ENCODE peak calls at places on chromosomes 1 and 21, in four cellular contexts. U is HepG2, D is K562, X is GM12878. O is an unnamed sample.

GRCh38 chr1:248821101-248821500 is 4.6 kb downstream of the SH3BP5L start:
- DNase-seq in U (peak; percentile 51), D (peak; percentile 2), X (no peak), O (no peak)

GRCh38 chr1:7954683-7955082 is 6.8 kb upstream of the PARK7 start:
- DNase-seq in U (no peak), D (no peak), X (no peak), O (no peak)

GRCh38 chr21:42120904-42121535 is 49.9 kb downstream of the UMODL1 start:
- DNase-seq in U (no peak), D (no peak), X (no peak), O (no peak)

GRCh38 chr1:212231372-212231771 is 53.8 kb upstream of the PPP2R5A start:
- DNase-seq in U (no peak), D (no peak), X (no peak), O (no peak)

GRCh38 chr1:172135076-172135672 is 285.3 kb upstream of the C1orf105 start:
- DNase-seq in U (peak; percentile 32), D (peak; percentile 9), X (no peak), O (peak; percentile 32)

GRCh38 chr1:214573386-214574358 is 22.3 kb upstream of the PTPN14 start:
- DNase-seq in U (no peak), D (no peak), X (no peak), O (no peak)

GRCh38 chr1:203051841-203052324 is 25.6 kb downstream of the PPFIA4 start:
- DNase-seq in U (no peak), D (no peak), X (no peak), O (no peak)

GRCh38 chr21:37338671-37339526 is 27.7 kb upstream of the DYRK1A start:
- DNase-seq in U (peak; percentile 79), D (peak; percentile 84), X (no peak), O (peak; percentile 61)

GRCh38 chr1:94617957-94618739 is 76.6 kb upstream of the F3 start:
- DNase-seq in U (peak; percentile 29), D (no peak), X (no peak), O (no peak)

GRCh38 chr1:7437608-7438395 is 333.3 kb upstream of the VAMP3 start:
- DNase-seq in U (no peak), D (no peak), X (no peak), O (no peak)

GRCh38 chr1:198909973-198910372 is 271.1 kb downstream of the PTPRC start:
- DNase-seq in U (no peak), D (no peak), X (no peak), O (no peak)

GRCh38 chr1:187999973-188000372 is 1171.2 kb downstream of the PLA2G4A start:
- DNase-seq in U (no peak), D (no peak), X (no peak), O (no peak)

GRCh38 chr1:171346866-171347265 is 32.9 kb downstream of the FMO4 start:
- DNase-seq in U (no peak), D (no peak), X (no peak), O (no peak)

GRCh38 chr1:203426349-203426748 is 49.3 kb upstream of the PRELP start:
- DNase-seq in U (no peak), D (no peak), X (no peak), O (no peak)

GRCh38 chr1:167227934-167228378 is 7.3 kb downstream of the POU2F1 start:
- DNase-seq in U (peak; percentile 35), D (peak; percentile 38), X (no peak), O (no peak)

GRCh38 chr1:240190881-240191385 is 99.2 kb downstream of the FMN2 start:
- DNase-seq in U (peak; percentile 2), D (no peak), X (no peak), O (no peak)

GRCh38 chr1:156487862-156488261 is 12.7 kb downstream of the MEF2D start:
- DNase-seq in U (no peak), D (no peak), X (no peak), O (no peak)

GRCh38 chr1:54764132-54764921 is at the start of gene PARS2:
- DNase-seq in U (peak; percentile 99), D (peak; percentile 100), X (peak; percentile 97), O (peak; percentile 99)
- TF ChIP-seq REST in U (no peak), D (peak; percentile 85), X (no peak), O (no peak)

GRCh38 chr1:41382531-41383090 is 21.4 kb downstream of the FOXO6 start:
- DNase-seq in U (no peak), D (no peak), X (no peak), O (peak; percentile 22)
- TF ChIP-seq SRF in U (no peak), D (no peak), X (no peak), O (no peak)

GRCh38 chr1:46816930-46817329 is 18.1 kb downstream of the CYP4B1 start:
- DNase-seq in U (no peak), D (no peak), X (no peak), O (no peak)
- TF ChIP-seq RAD21 in U (no peak), D (no peak), X (no peak), O (no peak)

GRCh38 chr1:5620418-5620817 is 371.8 kb downstream of the NPHP4 start:
- DNase-seq in U (no peak), D (no peak), X (no peak), O (no peak)

GRCh38 chr1:5620997-5621396 is 371.2 kb downstream of the NPHP4 start:
- DNase-seq in U (peak; percentile 26), D (peak; percentile 60), X (no peak), O (peak; percentile 15)

GRCh38 chr1:5621692-5622091 is 370.5 kb downstream of the NPHP4 start:
- DNase-seq in U (no peak), D (no peak), X (no peak), O (no peak)

GRCh38 chr1:5622412-5622811 is 369.8 kb downstream of the NPHP4 start:
- DNase-seq in U (no peak), D (no peak), X (no peak), O (no peak)

GRCh38 chr1:5623399-5623798 is 368.8 kb downstream of the NPHP4 start:
- DNase-seq in U (no peak), D (no peak), X (no peak), O (no peak)
- TF ChIP-seq REST in U (no peak), D (no peak), X (no peak), O (no peak)

DNA sequence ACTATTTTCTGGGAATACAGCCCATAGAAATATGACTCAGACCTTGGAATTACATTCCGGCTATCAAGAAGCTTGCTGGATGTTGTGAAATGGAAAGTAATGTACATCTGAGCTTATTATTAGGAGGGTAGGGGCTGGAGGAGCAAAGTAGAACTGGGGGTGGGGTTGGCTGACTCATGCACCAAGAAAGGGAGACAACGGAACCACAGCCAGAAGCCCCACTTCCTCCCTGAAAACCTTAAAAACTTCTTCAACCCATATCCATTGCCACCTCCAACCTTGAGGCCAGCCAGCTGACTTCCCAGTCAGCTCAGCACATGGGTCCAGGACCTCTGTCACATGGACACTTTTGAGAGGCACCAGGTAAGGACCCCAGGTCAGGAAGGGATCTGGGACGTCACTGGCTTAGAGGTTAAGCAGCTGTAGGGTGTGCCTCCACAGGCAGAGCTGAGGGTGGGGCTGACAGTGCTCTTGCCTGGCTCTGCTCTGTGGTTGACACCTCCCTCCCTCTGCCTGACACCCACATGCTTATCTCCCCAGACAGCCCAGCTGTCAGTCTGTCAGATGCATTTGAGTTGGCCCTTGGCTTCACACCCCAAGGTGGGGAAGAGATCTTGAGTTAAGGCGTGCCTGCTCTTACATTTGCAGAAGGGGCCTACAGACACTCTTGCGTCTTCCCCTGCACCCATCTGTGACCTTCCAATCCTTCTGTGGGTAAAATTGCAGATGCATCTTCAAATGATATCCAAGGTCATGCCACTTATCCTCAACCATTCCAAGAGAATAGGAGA is 5.7 kb upstream of the ZNF683 start:
- DNase-seq in U (no peak), D (peak; percentile 99), X (peak; percentile 73), O (no peak)
- TF ChIP-seq SRF in U (no peak), D (peak; percentile 90), X (peak; percentile 17), O (no peak)